ENCODE peak calls at places on chromosomes 1 and 21, in four cellular contexts. One of them, this sample, is unnamed.

GRCh38 chr1:54167422-54168139 is 14.8 kb upstream of the CDCP2 start:
- DNase-seq in vagina: no peak
- DNase-seq in T-helper 2 cell: no peak
- DNase-seq in NCI-H146: no peak
- DNase-seq in this sample: no peak

GRCh38 chr1:229323205-229323604 is 19.6 kb downstream of the CCSAP start:
- DNase-seq in T-helper 2 cell: no peak
- DNase-seq in NCI-H146: no peak
- DNase-seq in vagina: no peak
- DNase-seq in this sample: no peak

GRCh38 chr1:54142146-54142900 is 10.5 kb downstream of the CDCP2 start:
- DNase-seq in NCI-H146: no peak
- DNase-seq in vagina: no peak
- DNase-seq in T-helper 2 cell: no peak
- DNase-seq in this sample: no peak

GRCh38 chr1:84939761-84940160 is 46.8 kb upstream of the LPAR3 start:
- DNase-seq in vagina: no peak
- DNase-seq in NCI-H146: no peak
- DNase-seq in T-helper 2 cell: no peak
- DNase-seq in this sample: no peak

GRCh38 chr1:156805766-156806511 is 10.7 kb downstream of the SH2D2A start:
- DNase-seq in NCI-H146: no peak
- DNase-seq in T-helper 2 cell: no peak
- DNase-seq in vagina: no peak
- DNase-seq in this sample: no peak

GRCh38 chr1:56200446-56200845 is 378.9 kb downstream of the PLPP3 start:
- DNase-seq in NCI-H146: no peak
- DNase-seq in T-helper 2 cell: no peak
- DNase-seq in vagina: no peak
- DNase-seq in this sample: no peak

GRCh38 chr1:212470059-212470458 is 37.3 kb downstream of the NENF start:
- DNase-seq in T-helper 2 cell: no peak
- DNase-seq in vagina: no peak
- DNase-seq in NCI-H146: no peak
- DNase-seq in this sample: no peak

GRCh38 chr1:62318756-62319544 is at the start of gene KANK4:
- DNase-seq in NCI-H146: peak
- DNase-seq in vagina: no peak
- DNase-seq in T-helper 2 cell: no peak
- DNase-seq in this sample: no peak

GRCh38 chr1:228851196-228851595 is 115.9 kb downstream of the RHOU start:
- DNase-seq in vagina: no peak
- DNase-seq in T-helper 2 cell: no peak
- DNase-seq in NCI-H146: no peak
- DNase-seq in this sample: no peak

GRCh38 chr1:8473121-8473891 is 155.4 kb downstream of the SLC45A1 start:
- DNase-seq in T-helper 2 cell: no peak
- DNase-seq in vagina: no peak
- DNase-seq in NCI-H146: no peak
- DNase-seq in this sample: no peak

GRCh38 chr1:109370712-109371270 is 26.9 kb downstream of the SORT1 start:
- DNase-seq in NCI-H146: no peak
- DNase-seq in vagina: no peak
- DNase-seq in T-helper 2 cell: no peak
- DNase-seq in this sample: no peak

GRCh38 chr1:99956755-99957154 is 13.0 kb upstream of the SLC35A3 start:
- DNase-seq in vagina: no peak
- DNase-seq in T-helper 2 cell: no peak
- DNase-seq in NCI-H146: no peak
- DNase-seq in this sample: no peak

GRCh38 chr21:36320421-36321324 is 676 bp downstream of the MORC3 start:
- DNase-seq in NCI-H146: peak
- DNase-seq in vagina: no peak
- DNase-seq in T-helper 2 cell: no peak
- DNase-seq in this sample: no peak

GRCh38 chr21:29261555-29262540 is 36.9 kb upstream of the BACH1 start:
- DNase-seq in T-helper 2 cell: no peak
- DNase-seq in vagina: no peak
- DNase-seq in NCI-H146: no peak
- DNase-seq in this sample: no peak

GRCh38 chr1:9248341-9249262 is 14.0 kb downstream of the H6PD start:
- DNase-seq in vagina: no peak
- DNase-seq in T-helper 2 cell: no peak
- DNase-seq in NCI-H146: no peak
- DNase-seq in this sample: no peak

GRCh38 chr21:15138475-15138874 is 73.7 kb upstream of the NRIP1 start:
- DNase-seq in vagina: no peak
- DNase-seq in NCI-H146: peak
- DNase-seq in T-helper 2 cell: no peak
- DNase-seq in this sample: no peak

GRCh38 chr1:91555821-91556531 is 55.3 kb downstream of the CDC7 start:
- DNase-seq in T-helper 2 cell: peak
- DNase-seq in NCI-H146: no peak
- DNase-seq in vagina: no peak
- DNase-seq in this sample: peak

GRCh38 chr1:7387053-7387861 is 383.8 kb upstream of the VAMP3 start:
- DNase-seq in NCI-H146: no peak
- DNase-seq in vagina: peak
- DNase-seq in T-helper 2 cell: no peak
- DNase-seq in this sample: no peak